ENCODE peak calls at places on chromosomes 3 and 15, in six cellular contexts. I is left lung; V is A549; G is body of pancreas; O is CD8-positive, alpha-beta T cell; Y is GM23338. S is an unnamed sample.

GRCh38 chr3:155393316-155393715 is 99.8 kb upstream of the STRIT1 start:
- DNase-seq in I (no peak), V (no peak), G (no peak), O (no peak), Y (no peak), S (no peak)

GRCh38 chr3:189099505-189100290 is 72.1 kb upstream of the TPRG1 start:
- DNase-seq in I (no peak), V (no peak), G (no peak), O (no peak), Y (no peak), S (no peak)

GRCh38 chr3:24498796-24499195 is 4.1 kb upstream of the THRB start:
- DNase-seq in I (no peak), V (no peak), G (no peak), O (no peak), Y (no peak), S (no peak)

GRCh38 chr3:129577356-129577755 is 29.1 kb downstream of the PLXND1 start:
- DNase-seq in I (no peak), V (no peak), G (peak; percentile 72), O (peak; percentile 62), Y (no peak), S (no peak)

GRCh38 chr15:91469627-91470567 is 369.8 kb downstream of the SV2B start:
- DNase-seq in I (no peak), V (no peak), G (no peak), O (peak; percentile 55), Y (no peak), S (no peak)

GRCh38 chr3:13323822-13324221 is 96.3 kb downstream of the NUP210 start:
- DNase-seq in I (no peak), V (no peak), G (no peak), O (no peak), Y (no peak), S (no peak)

GRCh38 chr3:183506674-183507290 is 48.7 kb downstream of the KLHL6 start:
- DNase-seq in I (no peak), V (no peak), G (no peak), O (no peak), Y (no peak), S (no peak)

GRCh38 chr15:82968066-82968465 is 15.5 kb upstream of the HOMER2 start:
- DNase-seq in I (no peak), V (no peak), G (no peak), O (no peak), Y (no peak), S (no peak)

GRCh38 chr15:58114388-58114787 is 23.8 kb upstream of the AQP9 start:
- DNase-seq in I (no peak), V (no peak), G (no peak), O (no peak), Y (no peak), S (no peak)
- TF ChIP-seq CTCF in I (no peak), V (no peak), G (no peak), O (no peak), Y (no peak), S (no peak)

DNA sequence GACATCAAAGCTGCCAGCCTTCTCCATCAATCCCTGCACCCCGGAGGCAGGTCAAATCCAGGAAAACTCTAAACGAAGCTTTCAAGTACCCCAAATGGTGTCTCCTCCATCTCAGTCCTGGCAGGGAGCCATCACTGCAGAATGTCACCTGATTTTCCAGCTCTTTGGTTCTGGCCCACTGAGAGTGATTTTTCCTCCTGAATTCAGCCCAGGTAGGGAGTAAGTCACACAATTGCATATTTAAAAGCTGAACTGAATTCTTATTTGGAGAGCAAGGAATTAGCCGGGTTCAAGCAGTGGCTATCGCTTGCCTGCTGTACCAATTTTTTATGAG is 5.3 kb downstream of the RFTN1 start:
- DNase-seq in I (no peak), V (no peak), G (no peak), O (no peak), Y (no peak), S (no peak)
- H3K4me1 ChIP-seq in I (peaks cover 16% of the 10 kb centered on the region), V (no peaks in the 10 kb centered on the region), G (peaks cover 7% of the 10 kb centered on the region), O (peaks cover 58% of the 10 kb centered on the region), Y (peaks cover 26% of the 10 kb centered on the region), S (peaks cover 58% of the 10 kb centered on the region)

GRCh38 chr3:86938706-86939105 is 52.2 kb downstream of the VGLL3 start:
- DNase-seq in I (no peak), V (no peak), G (no peak), O (no peak), Y (no peak), S (no peak)

GRCh38 chr3:86938305-86938704 is 52.6 kb downstream of the VGLL3 start:
- DNase-seq in I (no peak), V (no peak), G (no peak), O (no peak), Y (no peak), S (no peak)

GRCh38 chr3:86942191-86942590 is 48.8 kb downstream of the VGLL3 start:
- DNase-seq in I (no peak), V (no peak), G (no peak), O (no peak), Y (no peak), S (no peak)

GRCh38 chr3:86934851-86935250 is 56.1 kb downstream of the VGLL3 start:
- DNase-seq in I (no peak), V (no peak), G (no peak), O (no peak), Y (no peak), S (no peak)

GRCh38 chr3:86937306-86937791 is 53.6 kb downstream of the VGLL3 start:
- DNase-seq in I (no peak), V (no peak), G (peak; percentile 21), O (no peak), Y (no peak), S (peak; percentile 29)
- H3K27ac ChIP-seq in I (no peak overlapping the region), V (no peak overlapping the region), G (no peak overlapping the region), O (no peak overlapping the region), Y (no peak overlapping the region), S (peak overlapping the region; percentile 39)

GRCh38 chr3:105916767-105917166 is 48.0 kb upstream of the CBLB start:
- DNase-seq in I (no peak), V (no peak), G (no peak), O (no peak), Y (no peak), S (no peak)
- TF ChIP-seq CTCF in I (no peak), V (no peak), G (no peak), O (no peak), Y (no peak), S (no peak)

DNA sequence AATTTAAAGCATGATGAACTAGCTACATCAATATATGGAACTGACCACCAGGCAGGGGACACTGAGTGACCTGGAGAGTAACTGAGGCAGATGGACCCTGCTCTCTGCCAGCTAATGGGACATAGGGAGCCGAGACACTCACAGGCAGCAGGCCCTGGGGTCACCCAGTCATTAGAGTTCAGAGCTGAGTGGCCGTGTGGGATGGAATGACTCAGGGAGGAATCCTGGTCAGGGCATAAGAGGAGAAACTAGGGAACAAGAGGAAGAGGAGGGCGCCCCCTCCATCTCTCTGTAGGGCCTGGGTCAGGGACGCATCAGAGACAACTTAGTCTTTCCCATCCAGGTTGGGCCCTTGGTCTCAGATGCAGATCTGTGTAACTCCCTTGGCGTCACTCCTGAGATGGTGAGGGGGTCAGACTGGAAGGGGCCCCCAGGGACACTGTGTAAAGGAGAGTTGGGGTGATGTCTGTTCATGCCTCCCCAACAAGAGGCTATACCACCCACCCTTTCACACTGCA is 39.8 kb downstream of the CCDC12 start:
- DNase-seq in I (no peak), V (no peak), G (no peak), O (no peak), Y (no peak), S (no peak)
- H3K4me1 ChIP-seq in I (peaks cover 57% of the 10 kb centered on the region), V (peaks cover 75% of the 10 kb centered on the region), G (peaks cover 97% of the 10 kb centered on the region), O (peaks cover 25% of the 10 kb centered on the region), Y (peaks cover 12% of the 10 kb centered on the region), S (peaks cover 48% of the 10 kb centered on the region)

GRCh38 chr3:185813691-185814215 is 11.1 kb downstream of the IGF2BP2 start:
- DNase-seq in I (no peak), V (no peak), G (no peak), O (no peak), Y (peak; percentile 84), S (no peak)
- H3K27ac ChIP-seq in I (no peak overlapping the region), V (peak overlapping the region; percentile 43), G (no peak overlapping the region), O (no peak overlapping the region), Y (peak overlapping the region; percentile 93), S (no peak overlapping the region)

GRCh38 chr3:95615592-95616310 is 1198.6 kb upstream of the EPHA6 start:
- DNase-seq in I (peak; percentile 20), V (no peak), G (no peak), O (no peak), Y (no peak), S (no peak)

GRCh38 chr3:95613993-95614392 is 1200.4 kb upstream of the EPHA6 start:
- DNase-seq in I (no peak), V (no peak), G (no peak), O (no peak), Y (no peak), S (no peak)

GRCh38 chr3:95609411-95609810 is 1205.0 kb upstream of the EPHA6 start:
- DNase-seq in I (no peak), V (no peak), G (no peak), O (no peak), Y (no peak), S (no peak)

GRCh38 chr3:95607926-95608325 is 1206.5 kb upstream of the EPHA6 start:
- DNase-seq in I (no peak), V (no peak), G (no peak), O (no peak), Y (no peak), S (no peak)

DNA sequence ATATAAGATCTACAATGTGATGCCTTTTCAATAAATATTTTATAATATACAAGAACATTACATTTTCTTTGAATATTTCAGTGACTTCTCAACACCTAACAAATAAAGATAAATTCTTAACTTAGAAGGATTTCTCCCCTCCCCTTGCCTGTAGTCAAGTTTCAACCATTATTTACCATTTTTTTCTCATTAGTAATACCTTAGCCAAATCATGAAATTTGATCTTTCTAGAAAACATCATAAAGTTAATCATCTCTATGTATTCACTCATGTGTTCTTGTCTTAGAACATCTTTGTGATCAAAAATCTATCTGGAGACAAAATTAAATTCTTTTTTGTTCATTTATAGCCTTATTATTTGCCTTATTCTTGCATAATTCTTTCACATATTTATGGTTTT is 1201.8 kb upstream of the EPHA6 start:
- DNase-seq in I (no peak), V (no peak), G (no peak), O (no peak), Y (no peak), S (no peak)
- TF ChIP-seq CTCF in I (no peak), V (no peak), G (no peak), O (no peak), Y (no peak), S (no peak)

GRCh38 chr3:194476784-194477183 is 10.0 kb downstream of the ATP13A3 start:
- DNase-seq in I (no peak), V (no peak), G (no peak), O (no peak), Y (no peak), S (no peak)
- H3K4me1 ChIP-seq in I (peaks cover 9% of the 10 kb centered on the region), V (peaks cover 70% of the 10 kb centered on the region), G (peaks cover 17% of the 10 kb centered on the region), O (peaks cover 4% of the 10 kb centered on the region), Y (peaks cover 13% of the 10 kb centered on the region), S (peaks cover 20% of the 10 kb centered on the region)

GRCh38 chr3:14376348-14377043 is 25.9 kb upstream of the SLC6A6 start:
- DNase-seq in I (peak; percentile 8), V (no peak), G (no peak), O (no peak), Y (no peak), S (no peak)
- H3K27ac ChIP-seq in I (no peak overlapping the region), V (no peak overlapping the region), G (no peak overlapping the region), O (no peak overlapping the region), Y (no peak overlapping the region), S (no peak overlapping the region)

GRCh38 chr3:11285471-11285870 is 13.3 kb downstream of the ATG7 start:
- DNase-seq in I (no peak), V (no peak), G (no peak), O (no peak), Y (no peak), S (no peak)
- TF ChIP-seq CTCF in I (no peak), V (no peak), G (no peak), O (no peak), Y (no peak), S (no peak)